ENCODE peak calls at places on chromosomes 2 and 18, in eight cellular contexts. V, O, T, H, F, K, W and L are unnamed samples.

GRCh38 chr2:106159867-106160785 is 34.0 kb downstream of the UXS1 start:
- DNase-seq in K (no peak), F (peak; percentile 93), H (no peak), V (no peak), T (no peak), W (no peak), O (no peak), L (peak; percentile 70)

GRCh38 chr2:9796056-9796792 is 47.0 kb upstream of the TAF1B start:
- DNase-seq in K (no peak), O (no peak), H (no peak), F (no peak), W (no peak), T (no peak), V (peak; percentile 56), L (no peak)

GRCh38 chr18:48842259-48843061 is 108.3 kb downstream of the SMAD7 start:
- DNase-seq in V (no peak), W (no peak), T (peak; percentile 67), F (no peak), O (no peak), K (no peak), H (no peak), L (peak; percentile 84)

GRCh38 chr18:28692337-28692736 is 515.4 kb upstream of the CDH2 start:
- DNase-seq in W (no peak), H (no peak), F (no peak), T (no peak), K (no peak), V (no peak), O (no peak), L (no peak)

GRCh38 chr2:206698811-206699210 is 19.4 kb downstream of the DYTN start:
- DNase-seq in V (no peak), H (no peak), W (no peak), K (no peak), F (no peak), O (no peak), T (no peak), L (no peak)

GRCh38 chr2:26401739-26402541 is at the start of gene DRC1:
- DNase-seq in K (peak; percentile 68), V (peak; percentile 94), F (no peak), O (peak; percentile 23), T (peak; percentile 78), H (peak; percentile 79), W (peak; percentile 15), L (no peak)

GRCh38 chr2:196380575-196380974 is 209.2 kb upstream of the STK17B start:
- DNase-seq in V (no peak), K (no peak), W (no peak), H (no peak), T (no peak), O (no peak), F (no peak), L (no peak)

GRCh38 chr2:97961534-97961933 is 34.2 kb downstream of the TMEM131 start:
- DNase-seq in H (no peak), V (no peak), T (no peak), W (no peak), F (no peak), O (no peak), K (no peak), L (no peak)

GRCh38 chr18:51656249-51656648 is 458.8 kb upstream of the MEX3C start:
- DNase-seq in F (no peak), T (no peak), K (no peak), O (no peak), V (no peak), W (no peak), H (no peak), L (no peak)

GRCh38 chr2:159456500-159457426 is 159.6 kb downstream of the BAZ2B start:
- DNase-seq in K (no peak), V (no peak), O (no peak), W (no peak), H (no peak), T (peak; percentile 45), F (peak; percentile 13), L (no peak)

GRCh38 chr2:159010340-159010739 is 41.9 kb downstream of the TANC1 start:
- DNase-seq in F (no peak), V (no peak), T (peak; percentile 80), H (no peak), O (no peak), K (no peak), W (no peak), L (no peak)

GRCh38 chr2:187215576-187216240 is 232.3 kb downstream of the CALCRL start:
- DNase-seq in H (no peak), V (no peak), W (no peak), T (peak; percentile 11), O (peak; percentile 11), K (no peak), F (no peak), L (no peak)

GRCh38 chr2:23925702-23926288 is 1.1 kb downstream of the ATAD2B start:
- DNase-seq in K (peak; percentile 82), H (peak; percentile 62), O (no peak), V (no peak), F (peak; percentile 83), T (peak; percentile 77), W (no peak), L (peak; percentile 78)

GRCh38 chr2:146927080-146927714 is 917.6 kb upstream of the ACVR2A start:
- DNase-seq in F (no peak), V (peak; percentile 78), W (peak; percentile 28), O (no peak), K (peak; percentile 81), H (peak; percentile 63), T (peak; percentile 73), L (no peak)

GRCh38 chr2:182324665-182325064 is 102.2 kb downstream of the PDE1A start:
- DNase-seq in V (no peak), O (no peak), F (no peak), W (peak; percentile 41), T (peak; percentile 77), H (no peak), K (no peak), L (no peak)

GRCh38 chr2:235416816-235417499 is 76.9 kb upstream of the AGAP1 start:
- DNase-seq in O (no peak), V (no peak), K (no peak), T (peak; percentile 93), H (no peak), F (no peak), W (peak; percentile 20), L (no peak)

GRCh38 chr2:46118656-46119338 is 178.4 kb upstream of the EPAS1 start:
- DNase-seq in K (no peak), H (no peak), F (no peak), O (no peak), T (peak; percentile 80), W (no peak), V (no peak), L (no peak)

GRCh38 chr2:144280009-144280408 is 239.9 kb downstream of the ZEB2 start:
- DNase-seq in W (no peak), V (no peak), O (no peak), F (no peak), T (no peak), K (no peak), H (no peak), L (no peak)

GRCh38 chr2:47907097-47907781 is 941 bp upstream of the FBXO11 start:
- DNase-seq in W (no peak), O (no peak), K (no peak), H (no peak), T (no peak), F (peak; percentile 25), V (no peak), L (peak; percentile 79)

GRCh38 chr2:76318848-76319247 is 608.1 kb upstream of the GCFC2 start:
- DNase-seq in V (no peak), O (no peak), W (no peak), T (no peak), H (no peak), F (no peak), K (no peak), L (no peak)

GRCh38 chr2:138494265-138494966 is 7.2 kb upstream of the SPOPL start:
- DNase-seq in K (no peak), H (no peak), O (no peak), W (no peak), V (no peak), F (no peak), T (no peak), L (no peak)

GRCh38 chr2:142857247-142858154 is 20.0 kb upstream of the KYNU start:
- DNase-seq in W (no peak), V (no peak), F (no peak), H (no peak), T (peak; percentile 73), O (no peak), K (no peak), L (no peak)

GRCh38 chr18:4260107-4260506 is 195.0 kb downstream of the DLGAP1 start:
- DNase-seq in O (no peak), F (no peak), V (no peak), T (no peak), K (no peak), W (no peak), H (no peak), L (no peak)

GRCh38 chr2:151237422-151238012 is 24.1 kb downstream of the RBM43 start:
- DNase-seq in K (no peak), O (no peak), T (peak; percentile 28), V (no peak), F (no peak), W (no peak), H (no peak), L (no peak)

GRCh38 chr2:201406077-201406662 is 45.1 kb downstream of the TRAK2 start:
- DNase-seq in O (peak; percentile 78), K (no peak), W (no peak), F (peak; percentile 81), T (peak; percentile 87), H (peak; percentile 13), V (no peak), L (no peak)

GRCh38 chr2:144454466-144455287 is 65.2 kb downstream of the ZEB2 start:
- DNase-seq in W (no peak), O (no peak), T (peak; percentile 44), V (no peak), H (no peak), K (no peak), F (no peak), L (no peak)

GRCh38 chr2:232316382-232317190 is 62.0 kb upstream of the ALPP start:
- DNase-seq in W (no peak), T (no peak), V (no peak), H (no peak), F (peak; percentile 27), K (peak; percentile 29), O (no peak), L (no peak)

GRCh38 chr2:170170281-170171035 is 7.5 kb upstream of the MYO3B start:
- DNase-seq in V (no peak), W (no peak), T (no peak), K (no peak), F (no peak), O (no peak), H (peak; percentile 99), L (no peak)

GRCh38 chr18:80109676-80110078 is 615 bp downstream of the ADNP2 start:
- DNase-seq in O (no peak), V (peak; percentile 67), K (peak; percentile 77), T (peak; percentile 55), H (peak; percentile 39), W (no peak), F (peak; percentile 39), L (no peak)

GRCh38 chr18:58776084-58776483 is 88.6 kb upstream of the ZNF532 start:
- DNase-seq in K (no peak), W (no peak), H (no peak), T (peak; percentile 61), F (no peak), V (no peak), O (no peak), L (no peak)

GRCh38 chr2:162492225-162492624 is 148.3 kb downstream of the GCA start:
- DNase-seq in K (no peak), O (no peak), W (no peak), T (no peak), V (no peak), F (no peak), H (no peak), L (no peak)

GRCh38 chr18:10142496-10143160 is 228.8 kb downstream of the VAPA start:
- DNase-seq in H (no peak), W (no peak), O (no peak), F (no peak), K (no peak), T (peak; percentile 15), V (no peak), L (no peak)

GRCh38 chr2:108621689-108622681 is 87.7 kb downstream of the LIMS1 start:
- DNase-seq in T (no peak), H (no peak), V (no peak), K (no peak), O (no peak), W (no peak), F (no peak), L (no peak)

GRCh38 chr18:36114251-36114650 is 14.9 kb downstream of the SLC39A6 start:
- DNase-seq in T (no peak), K (no peak), F (no peak), H (no peak), V (no peak), W (no peak), O (no peak), L (no peak)